ENCODE peak calls at places on chromosomes 5 and 9, in ten cellular contexts. K, G, N, P, Y, Q, E, L, S and F are unnamed samples.

GRCh38 chr5:111976705-111977104 is 219.7 kb upstream of the NREP start:
- DNase-seq in Q (no peak), P (peak; percentile 37), E (no peak), G (no peak), K (no peak), L (no peak), S (no peak), Y (no peak), N (no peak), F (no peak)

GRCh38 chr5:55303238-55303690 is 4.2 kb downstream of the DHX29 start:
- DNase-seq in Y (no peak), Q (no peak), L (no peak), P (peak; percentile 93), E (no peak), K (no peak), N (no peak), G (no peak), S (no peak), F (no peak)

GRCh38 chr5:140672455-140673186 is 755 bp downstream of the DND1 start:
- DNase-seq in P (no peak), Y (no peak), K (peak; percentile 41), Q (no peak), L (peak; percentile 54), G (peak; percentile 52), E (no peak), S (no peak), N (peak; percentile 30), F (peak; percentile 47)

GRCh38 chr5:133240425-133241091 is 188.7 kb downstream of the HSPA4 start:
- DNase-seq in K (peak; percentile 55), L (peak; percentile 89), N (peak; percentile 51), S (no peak), G (no peak), E (peak; percentile 90), Q (no peak), Y (no peak), P (peak; percentile 99), F (no peak)

GRCh38 chr5:145852990-145853389 is 17.8 kb upstream of the PRELID2 start:
- DNase-seq in Q (no peak), Y (no peak), S (no peak), K (no peak), E (no peak), L (no peak), N (no peak), P (no peak), G (no peak), F (no peak)

GRCh38 chr5:115699967-115700366 is 74.1 kb upstream of the TMED7 start:
- DNase-seq in E (no peak), Y (no peak), Q (no peak), S (no peak), G (no peak), K (no peak), L (no peak), P (no peak), N (no peak), F (no peak)

GRCh38 chr9:119868694-119869093 is 499.5 kb upstream of the BRINP1 start:
- DNase-seq in Q (peak; percentile 78), P (no peak), Y (peak; percentile 94), S (no peak), K (no peak), E (no peak), N (no peak), G (no peak), L (no peak), F (peak; percentile 21)

GRCh38 chr5:65059681-65060598 is 291.2 kb downstream of the CWC27 start:
- DNase-seq in L (no peak), S (no peak), Q (no peak), G (no peak), P (peak; percentile 89), E (no peak), N (no peak), Y (no peak), K (no peak), F (no peak)

GRCh38 chr9:71822935-71823334 is 54.6 kb upstream of the CEMIP2 start:
- DNase-seq in Y (no peak), S (no peak), L (no peak), N (no peak), Q (no peak), P (no peak), K (no peak), E (no peak), G (no peak), F (no peak)

GRCh38 chr5:171842006-171842776 is 56.6 kb downstream of the SMIM23 start:
- DNase-seq in P (no peak), L (no peak), K (no peak), Y (peak; percentile 20), N (no peak), Q (no peak), E (no peak), S (no peak), G (no peak), F (no peak)

GRCh38 chr9:109815366-109815947 is 35.5 kb downstream of the PALM2AKAP2 start:
- DNase-seq in P (peak; percentile 67), Y (no peak), K (no peak), Q (no peak), N (no peak), S (no peak), E (no peak), G (no peak), L (no peak), F (no peak)
- H3K27ac ChIP-seq in P (peak overlapping the region; percentile 32), Y (no peak overlapping the region), K (no peak overlapping the region), Q (no peak overlapping the region), N (no peak overlapping the region), S (peak overlapping the region; percentile 69), E (no peak overlapping the region), G (no peak overlapping the region), L (no peak overlapping the region), F (no peak overlapping the region)

GRCh38 chr9:96491079-96491879 is 41.3 kb downstream of the HABP4 start:
- DNase-seq in K (no peak), P (peak; percentile 77), Q (no peak), L (peak; percentile 68), E (peak; percentile 35), G (no peak), S (no peak), N (no peak), Y (no peak), F (no peak)
- TF ChIP-seq POLR2A in K (no peak), P (no peak), Q (no peak), L (no peak), E (no peak), G (no peak), S (no peak), N (no peak), Y (no peak), F (no peak)

GRCh38 chr9:127794001-127794791 is 8.4 kb downstream of the CDK9 start:
- DNase-seq in L (no peak), G (no peak), S (no peak), Q (no peak), Y (peak; percentile 53), N (no peak), P (no peak), K (no peak), E (no peak), F (peak; percentile 48)
- H3K27ac ChIP-seq in L (no peak overlapping the region), G (no peak overlapping the region), S (no peak overlapping the region), Q (peak overlapping the region; percentile 36), Y (peak overlapping the region; percentile 53), N (peak overlapping the region; percentile 28), P (no peak overlapping the region), K (peak overlapping the region; percentile 77), E (peak overlapping the region; percentile 43), F (peak overlapping the region; percentile 82)

GRCh38 chr9:136995772-136996308 is 528 bp downstream of the CLIC3 start:
- DNase-seq in S (peak; percentile 62), Y (no peak), G (no peak), K (no peak), P (peak; percentile 6), E (no peak), L (peak; percentile 39), Q (no peak), N (no peak), F (peak; percentile 45)

GRCh38 chr9:136997830-136998234 is 1.5 kb upstream of the CLIC3 start:
- DNase-seq in S (no peak), K (no peak), E (no peak), G (no peak), N (no peak), P (no peak), Y (no peak), Q (no peak), L (no peak), F (no peak)

GRCh38 chr9:136996361-136997281 is at the start of gene CLIC3:
- DNase-seq in Q (no peak), K (no peak), Y (no peak), E (no peak), S (no peak), N (no peak), G (peak; percentile 74), L (no peak), P (no peak), F (no peak)

GRCh38 chr9:136995370-136995769 is 998 bp downstream of the CLIC3 start:
- DNase-seq in S (no peak), Q (no peak), K (no peak), E (no peak), N (no peak), Y (no peak), L (no peak), P (no peak), G (no peak), F (no peak)

DNA sequence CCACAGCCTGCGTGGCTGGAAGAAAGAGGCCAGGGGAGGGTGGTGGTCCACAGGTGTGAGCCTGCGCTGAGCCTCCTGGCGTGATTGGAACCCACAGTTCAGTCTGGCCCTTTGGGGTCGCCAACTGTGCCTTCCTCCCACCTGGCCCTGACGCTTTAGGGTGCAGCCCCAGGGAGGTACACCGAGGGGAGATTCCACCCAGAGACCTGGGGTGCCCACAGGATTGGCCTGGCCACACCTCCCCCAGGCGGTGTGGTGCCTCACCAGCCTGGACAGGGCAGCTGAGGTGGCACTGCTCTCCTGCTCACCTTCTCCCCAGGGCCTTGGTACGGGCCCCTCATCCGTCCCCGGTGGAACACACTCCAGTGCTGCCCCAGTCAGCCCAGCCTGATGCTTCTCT is 987 bp upstream of the CLIC3 start:
- DNase-seq in S (no peak), K (no peak), L (no peak), Y (no peak), Q (no peak), N (no peak), P (no peak), G (no peak), E (no peak), F (no peak)
- TF ChIP-seq POLR2A in S (no peak), K (no peak), L (no peak), Y (no peak), Q (no peak), N (no peak), P (no peak), G (no peak), E (no peak), F (no peak)